ENCODE peak calls at places on chromosome 12, in ten cellular contexts. H is GM06990, S is astrocyte of the cerebellum, X is heart left ventricle, J is A549, T is heart right ventricle, D is epithelial cell of esophagus, L is mucosa of descending colon, Y is cardiac muscle cell, N is tibial nerve. M is an unnamed sample.

GRCh38 chr12:2902287-2902880 is 11.7 kb downstream of the TULP3 start:
- DNase-seq in H (no peak), S (no peak), X (peak), J (no peak), T (no peak), D (peak), L (no peak), Y (peak), N (no peak), M (peak)

GRCh38 chr12:3992945-3993344 is 119.7 kb upstream of the PARP11 start:
- DNase-seq in H (no peak), S (no peak), X (no peak), J (no peak), T (no peak), D (no peak), L (no peak), Y (no peak), N (no peak), M (no peak)

GRCh38 chr12:111359231-111359913 is 9.5 kb downstream of the PHETA1 start:
- DNase-seq in H (no peak), S (no peak), X (no peak), J (no peak), T (no peak), D (no peak), L (no peak), Y (no peak), N (no peak), M (no peak)

GRCh38 chr12:104299842-104300481 is 3.6 kb upstream of the EID3 start:
- DNase-seq in H (no peak), S (no peak), X (no peak), J (no peak), T (no peak), D (no peak), L (no peak), Y (peak), N (no peak), M (peak)

GRCh38 chr12:2057041-2057792 is 4.4 kb downstream of the CACNA1C start:
- DNase-seq in H (no peak), S (peak), X (peak), J (no peak), T (peak), D (peak), L (peak), Y (peak), N (peak), M (peak)

GRCh38 chr12:72276212-72276865 is 4.2 kb downstream of the TRHDE start:
- DNase-seq in H (no peak), S (no peak), X (no peak), J (no peak), T (no peak), D (no peak), L (no peak), Y (no peak), N (no peak), M (no peak)

GRCh38 chr12:93679308-93679933 is 2.2 kb downstream of the CRADD start:
- DNase-seq in H (no peak), S (no peak), X (peak), J (no peak), T (peak), D (no peak), L (no peak), Y (no peak), N (no peak), M (no peak)

GRCh38 chr12:1115471-1116242 is 124.6 kb downstream of the ERC1 start:
- DNase-seq in H (no peak), S (peak), X (no peak), J (no peak), T (no peak), D (peak), L (no peak), Y (peak), N (no peak), M (no peak)

GRCh38 chr12:118361889-118362288 is 10.8 kb downstream of the TAOK3 start:
- DNase-seq in H (no peak), S (no peak), X (no peak), J (no peak), T (no peak), D (no peak), L (no peak), Y (no peak), N (no peak), M (no peak)

GRCh38 chr12:64160718-64161060 is 61.4 kb downstream of the KICS2 start:
- DNase-seq in H (no peak), S (no peak), X (no peak), J (no peak), T (no peak), D (peak), L (no peak), Y (peak), N (no peak), M (peak)

GRCh38 chr12:53462935-53463334 is 11.0 kb downstream of the PCBP2 start:
- DNase-seq in H (no peak), S (no peak), X (no peak), J (no peak), T (no peak), D (no peak), L (no peak), Y (no peak), N (no peak), M (no peak)

GRCh38 chr12:62760779-62761178 is 174.2 kb downstream of the PPM1H start:
- DNase-seq in H (no peak), S (no peak), X (no peak), J (peak), T (no peak), D (no peak), L (no peak), Y (peak), N (no peak), M (peak)

GRCh38 chr12:87661770-87662402 is 367.3 kb downstream of the C12orf50 start:
- DNase-seq in H (no peak), S (no peak), X (no peak), J (no peak), T (no peak), D (no peak), L (peak), Y (no peak), N (no peak), M (peak)

GRCh38 chr12:53053223-53054111 is 3.6 kb downstream of the TNS2 start:
- DNase-seq in H (no peak), S (no peak), X (peak), J (no peak), T (peak), D (peak), L (peak), Y (peak), N (peak), M (no peak)

GRCh38 chr12:91952916-91953315 is 192.7 kb downstream of the BTG1 start:
- DNase-seq in H (no peak), S (no peak), X (no peak), J (no peak), T (no peak), D (no peak), L (peak), Y (no peak), N (no peak), M (no peak)

GRCh38 chr12:128531153-128531552 is 264.2 kb downstream of the TMEM132C start:
- DNase-seq in H (no peak), S (no peak), X (no peak), J (no peak), T (no peak), D (no peak), L (no peak), Y (no peak), N (no peak), M (no peak)

GRCh38 chr12:20077618-20078017 is 290.7 kb upstream of the PDE3A start:
- DNase-seq in H (no peak), S (no peak), X (no peak), J (no peak), T (no peak), D (no peak), L (no peak), Y (peak), N (no peak), M (no peak)

GRCh38 chr12:65536876-65537661 is 258.6 kb downstream of the MSRB3 start:
- DNase-seq in H (no peak), S (peak), X (peak), J (peak), T (no peak), D (peak), L (no peak), Y (peak), N (no peak), M (peak)

GRCh38 chr12:124778411-124778810 is 85.3 kb downstream of the SCARB1 start:
- DNase-seq in H (peak), S (no peak), X (no peak), J (no peak), T (no peak), D (no peak), L (no peak), Y (no peak), N (no peak), M (no peak)

GRCh38 chr12:112574896-112575558 is 156.3 kb downstream of the PTPN11 start:
- DNase-seq in H (peak), S (no peak), X (no peak), J (no peak), T (no peak), D (no peak), L (no peak), Y (no peak), N (no peak), M (no peak)
- TF ChIP-seq CTCF in H (no peak), S (no peak), X (no peak), J (no peak), T (no peak), D (no peak), L (no peak), Y (no peak), N (no peak), M (no peak)

DNA sequence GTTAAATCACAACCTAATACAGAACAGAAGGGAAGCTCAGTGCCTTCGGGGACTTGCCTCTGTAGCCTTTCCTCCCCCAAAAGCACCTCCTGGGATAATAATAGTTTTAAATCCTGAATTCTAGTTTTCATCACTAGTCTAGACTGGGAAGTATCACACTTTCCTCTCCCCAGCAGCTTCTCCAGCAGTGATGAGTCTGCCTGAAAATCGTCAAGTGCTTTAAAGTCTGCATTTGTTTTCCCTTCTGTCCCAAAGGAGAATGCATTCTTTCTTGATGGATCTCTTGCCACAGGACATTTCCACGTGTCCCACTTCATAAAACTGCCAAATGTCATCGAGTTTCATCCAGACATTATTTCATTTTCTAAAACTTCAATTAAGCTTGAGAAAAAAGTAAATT is 15.0 kb downstream of the CSRP2 start:
- DNase-seq in H (no peak), S (no peak), X (no peak), J (no peak), T (no peak), D (no peak), L (no peak), Y (no peak), N (no peak), M (peak)
- H3K4me3 ChIP-seq in H (no peak), S (no peak), X (no peak), J (no peak), T (no peak), D (no peak), L (no peak), Y (no peak), N (no peak), M (no peak)

GRCh38 chr12:8832500-8832899 is 10.1 kb downstream of the A2ML1 start:
- DNase-seq in H (no peak), S (no peak), X (no peak), J (no peak), T (no peak), D (no peak), L (no peak), Y (no peak), N (no peak), M (no peak)
- TF ChIP-seq CTCF in H (no peak), S (no peak), X (no peak), J (no peak), T (no peak), D (no peak), L (no peak), Y (no peak), N (no peak), M (no peak)

DNA sequence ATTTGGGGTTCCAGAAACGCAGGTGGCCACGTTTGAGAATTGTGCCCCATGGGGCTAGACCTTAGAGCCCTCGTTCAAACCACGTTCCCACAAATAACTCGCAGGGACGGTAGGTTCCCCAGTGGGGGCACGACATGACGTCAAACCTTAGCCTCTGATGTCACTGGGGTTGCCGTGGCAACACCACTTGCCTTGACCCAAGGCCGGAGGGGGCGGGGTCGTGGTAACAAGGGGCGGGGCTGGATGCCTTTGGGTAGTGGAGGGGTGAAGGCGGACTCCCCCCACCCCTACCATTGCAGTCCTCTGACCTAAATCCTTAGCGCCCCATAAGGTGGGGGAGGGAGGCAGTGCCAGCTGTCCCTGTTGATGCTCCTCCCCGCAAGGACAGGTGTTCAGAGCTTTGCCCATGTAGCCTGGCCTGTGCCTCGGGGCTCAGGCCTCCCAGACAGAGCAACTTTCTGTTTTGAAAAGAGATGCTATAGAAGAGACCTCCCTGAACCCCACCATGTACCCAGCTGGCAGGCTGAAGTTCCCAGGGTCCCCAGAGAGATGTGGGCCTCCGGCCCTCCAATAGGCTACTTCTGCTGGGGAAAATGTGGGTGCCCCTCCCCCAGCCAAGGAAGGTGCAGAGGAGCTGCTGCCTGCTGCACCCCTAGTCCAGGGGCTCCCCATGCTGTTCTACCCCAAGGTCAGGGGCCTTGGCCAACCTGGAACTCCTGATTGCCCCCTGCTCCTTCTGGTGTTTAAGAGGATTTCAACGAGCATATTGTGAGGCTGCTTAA is 1.9 kb downstream of the FAM222A start:
- DNase-seq in H (no peak), S (no peak), X (peak), J (no peak), T (peak), D (no peak), L (peak), Y (peak), N (no peak), M (no peak)
- H3K4me3 ChIP-seq in H (no peak), S (no peak), X (peak), J (no peak), T (peak), D (no peak), L (no peak), Y (peak), N (no peak), M (no peak)

GRCh38 chr12:45269407-45269741 is 53.5 kb downstream of the ANO6 start:
- DNase-seq in H (no peak), S (no peak), X (no peak), J (no peak), T (no peak), D (no peak), L (no peak), Y (no peak), N (no peak), M (no peak)
- TF ChIP-seq CTCF in H (no peak), S (no peak), X (no peak), J (no peak), T (no peak), D (no peak), L (no peak), Y (no peak), N (no peak), M (no peak)

GRCh38 chr12:50024804-50025186 is 499 bp downstream of the RACGAP1 start:
- DNase-seq in H (no peak), S (no peak), X (no peak), J (no peak), T (no peak), D (peak), L (no peak), Y (no peak), N (no peak), M (no peak)

GRCh38 chr12:50022903-50023302 is 2.4 kb downstream of the RACGAP1 start:
- DNase-seq in H (no peak), S (no peak), X (no peak), J (no peak), T (no peak), D (no peak), L (no peak), Y (no peak), N (no peak), M (no peak)

GRCh38 chr12:50026691-50027090 is 1.4 kb upstream of the RACGAP1 start:
- DNase-seq in H (no peak), S (no peak), X (no peak), J (no peak), T (no peak), D (no peak), L (no peak), Y (no peak), N (no peak), M (no peak)

GRCh38 chr12:50025187-50026059 is at the start of gene RACGAP1:
- DNase-seq in H (peak), S (peak), X (peak), J (peak), T (peak), D (peak), L (peak), Y (peak), N (peak), M (peak)

DNA sequence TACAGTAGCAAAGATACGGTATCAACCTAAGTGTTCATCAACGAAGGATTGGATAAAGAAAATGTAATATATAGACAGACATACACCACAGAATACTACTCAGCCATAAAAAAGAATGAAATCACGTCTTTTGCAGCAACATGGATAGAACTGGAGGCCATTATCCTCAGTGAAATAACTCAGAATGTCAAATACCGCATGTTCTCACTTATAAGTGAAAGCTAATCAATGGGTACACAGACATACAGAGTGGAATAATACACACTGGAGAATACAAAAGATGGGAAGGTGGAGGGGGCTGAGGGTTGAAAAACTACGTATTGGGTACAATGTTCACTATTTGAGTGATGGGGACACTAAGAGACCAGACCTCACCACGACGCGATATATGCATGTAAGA is 1.1 kb downstream of the RACGAP1 start:
- DNase-seq in H (no peak), S (no peak), X (no peak), J (no peak), T (no peak), D (no peak), L (no peak), Y (no peak), N (no peak), M (no peak)
- H3K4me3 ChIP-seq in H (peak), S (peak), X (no peak), J (peak), T (peak), D (peak), L (no peak), Y (peak), N (no peak), M (peak)

DNA sequence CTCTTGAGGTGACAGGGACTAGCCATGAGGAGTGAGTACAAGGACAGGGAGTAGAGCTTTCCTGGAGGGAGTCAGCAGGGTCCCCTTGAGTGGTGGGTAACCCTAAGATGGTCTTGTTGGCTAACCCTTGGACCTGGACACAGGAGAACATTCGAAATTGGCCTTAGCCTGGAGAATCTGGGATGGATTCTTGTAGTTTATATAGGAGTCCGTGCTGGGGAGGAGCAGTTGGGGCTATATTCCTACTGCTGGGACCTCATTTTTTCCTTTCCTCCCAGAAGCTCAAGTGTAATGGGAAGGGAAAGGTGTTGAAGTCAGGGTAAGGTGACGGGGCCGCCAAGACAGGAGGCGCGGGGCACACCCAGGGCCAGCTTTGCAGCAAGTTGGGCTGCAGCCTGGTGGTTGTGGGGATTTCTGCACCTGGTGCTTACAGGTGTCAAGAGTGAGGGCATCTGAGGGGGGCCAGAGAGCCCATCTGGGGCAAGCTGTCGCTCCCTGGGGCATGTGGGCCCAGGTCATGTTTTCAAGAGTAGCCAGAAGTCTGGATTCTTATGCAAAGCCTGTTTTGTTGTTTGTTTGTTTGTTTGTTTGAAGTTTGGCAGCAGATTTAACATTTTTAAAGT is 5.1 kb downstream of the BCL7A start:
- DNase-seq in H (no peak), S (no peak), X (no peak), J (no peak), T (no peak), D (no peak), L (no peak), Y (no peak), N (no peak), M (no peak)
- TF ChIP-seq CTCF in H (no peak), S (no peak), X (no peak), J (no peak), T (no peak), D (no peak), L (no peak), Y (no peak), N (no peak), M (no peak)

GRCh38 chr12:14774944-14775651 is 28.2 kb downstream of the WBP11 start:
- DNase-seq in H (peak), S (no peak), X (peak), J (peak), T (peak), D (peak), L (peak), Y (peak), N (no peak), M (peak)
- H3K4me3 ChIP-seq in H (peak), S (peak), X (peak), J (peak), T (peak), D (peak), L (peak), Y (peak), N (peak), M (peak)

GRCh38 chr12:132439333-132439904 is 50.5 kb upstream of the FBRSL1 start:
- DNase-seq in H (no peak), S (no peak), X (no peak), J (no peak), T (no peak), D (no peak), L (no peak), Y (no peak), N (no peak), M (no peak)
- TF ChIP-seq CTCF in H (no peak), S (no peak), X (no peak), J (no peak), T (no peak), D (no peak), L (no peak), Y (no peak), N (no peak), M (no peak)